ENCODE peak calls at places on chromosomes 13 and 19, in seven cellular contexts. T is LoVo, R is mesothelial cell of epicardium, U is NCI-H1436 treated with DMSO at 0.1 percent for 48 hours, J is body of pancreas, M is dorsolateral prefrontal cortex, V is Peyer's patch. F is an unnamed sample.

GRCh38 chr13:110617326-110618072 is 2.2 kb downstream of the NAXD start:
- DNase-seq in T (no peak), M (no peak), R (no peak), V (no peak), U (no peak), J (peak; percentile 88), F (no peak)

GRCh38 chr13:82118589-82118988 is 1763.7 kb downstream of the SLITRK1 start:
- DNase-seq in M (no peak), R (no peak), T (no peak), J (no peak), U (no peak), V (no peak), F (no peak)

GRCh38 chr13:32134991-32135390 is 103.4 kb downstream of the FRY start:
- DNase-seq in R (no peak), U (no peak), M (no peak), J (no peak), V (no peak), T (no peak), F (no peak)

GRCh38 chr13:102220681-102221228 is 181.1 kb downstream of the FGF14 start:
- DNase-seq in V (no peak), T (no peak), R (no peak), J (no peak), U (no peak), M (no peak), F (no peak)

GRCh38 chr13:94435604-94436226 is 43.8 kb downstream of the DCT start:
- DNase-seq in R (no peak), V (no peak), U (peak; percentile 19), J (no peak), T (peak; percentile 38), M (no peak), F (peak; percentile 65)

GRCh38 chr19:10430505-10431253 is 10.3 kb downstream of the PDE4A start:
- DNase-seq in V (no peak), T (peak; percentile 53), R (no peak), U (no peak), J (peak; percentile 63), M (no peak), F (no peak)

GRCh38 chr13:92355213-92355612 is 871.4 kb upstream of the GPC6 start:
- DNase-seq in U (no peak), R (no peak), J (peak; percentile 10), M (no peak), T (no peak), V (no peak), F (peak; percentile 45)

GRCh38 chr19:53903055-53903680 is 5.9 kb upstream of the CACNG7 start:
- DNase-seq in U (no peak), J (peak; percentile 40), R (peak; percentile 57), V (no peak), M (no peak), T (peak; percentile 48), F (peak; percentile 29)

GRCh38 chr13:109938255-109938936 is 152.0 kb upstream of the IRS2 start:
- DNase-seq in R (no peak), T (no peak), U (no peak), V (no peak), M (no peak), J (peak; percentile 15), F (no peak)

GRCh38 chr19:13143135-13143534 is 7.0 kb downstream of the STX10 start:
- DNase-seq in U (no peak), M (no peak), T (peak; percentile 38), R (no peak), V (no peak), J (no peak), F (no peak)

GRCh38 chr13:51731759-51732158 is 72.2 kb downstream of the DHRS12 start:
- DNase-seq in V (no peak), T (no peak), R (no peak), M (no peak), U (no peak), J (no peak), F (no peak)

GRCh38 chr13:20492641-20493040 is 33.0 kb downstream of the CRYL1 start:
- DNase-seq in R (no peak), U (no peak), M (no peak), V (no peak), J (no peak), T (peak; percentile 26), F (peak; percentile 5)

GRCh38 chr13:57698851-57699250 is 67.3 kb downstream of the PCDH17 start:
- DNase-seq in M (no peak), T (no peak), V (no peak), U (no peak), R (no peak), J (no peak), F (no peak)

GRCh38 chr19:16585808-16586476 is 13.7 kb upstream of the SLC35E1 start:
- DNase-seq in V (peak; percentile 75), U (no peak), M (no peak), T (no peak), J (peak; percentile 44), R (no peak), F (no peak)

GRCh38 chr13:59531571-59532091 is 632.1 kb downstream of the DIAPH3 start:
- DNase-seq in M (peak; percentile 14), V (peak; percentile 34), T (peak; percentile 23), U (no peak), J (peak; percentile 66), R (peak; percentile 72), F (peak; percentile 92)

GRCh38 chr13:91347996-91348905 is 764 bp downstream of the MIR17HG start:
- DNase-seq in R (peak; percentile 61), U (no peak), T (peak; percentile 17), J (peak; percentile 42), M (peak; percentile 51), V (peak; percentile 68), F (no peak)

GRCh38 chr13:35468195-35468594 is 8.3 kb downstream of the MAB21L1 start:
- DNase-seq in T (no peak), U (no peak), V (no peak), R (no peak), M (no peak), J (no peak), F (no peak)

GRCh38 chr13:51148952-51149573 is 38.0 kb upstream of the C13orf42 start:
- DNase-seq in V (no peak), M (peak; percentile 53), R (peak; percentile 64), T (peak; percentile 27), J (peak; percentile 51), U (no peak), F (peak; percentile 44)

GRCh38 chr13:20824762-20825161 is 51.0 kb upstream of the EEF1AKMT1 start:
- DNase-seq in U (no peak), V (no peak), T (no peak), J (no peak), R (no peak), M (no peak), F (no peak)

GRCh38 chr13:60267498-60268202 is 103.9 kb upstream of the DIAPH3 start:
- DNase-seq in T (no peak), V (peak; percentile 18), J (peak; percentile 63), M (no peak), U (no peak), R (peak; percentile 54), F (no peak)

GRCh38 chr13:106133025-106133424 is 402.4 kb downstream of the EFNB2 start:
- DNase-seq in V (no peak), R (no peak), U (no peak), M (no peak), T (no peak), J (no peak), F (no peak)

GRCh38 chr13:108597943-108598342 is 31.5 kb upstream of the MYO16 start:
- DNase-seq in T (peak; percentile 1), M (no peak), J (no peak), U (no peak), V (no peak), R (no peak), F (no peak)

GRCh38 chr13:19726611-19727010 is 56.1 kb downstream of the PSPC1 start:
- DNase-seq in U (no peak), V (no peak), T (no peak), J (no peak), M (no peak), R (no peak), F (no peak)